ENCODE peak calls at places on chromosomes 5 and 9, in four cellular contexts. Q, R, I and D are unnamed samples.

GRCh38 chr9:120764476-120764875 is 28.7 kb downstream of the FBXW2 start:
- DNase-seq in Q (no peak), R (no peak), I (no peak), D (no peak)

GRCh38 chr9:3856592-3856991 is 330.8 kb upstream of the RFX3 start:
- DNase-seq in Q (no peak), R (no peak), I (no peak), D (no peak)

GRCh38 chr5:136236479-136237083 is 43.6 kb upstream of the SMIM32 start:
- DNase-seq in Q (no peak), R (no peak), I (no peak), D (peak)

GRCh38 chr5:75466317-75466716 is 45.1 kb downstream of the CERT1 start:
- DNase-seq in Q (no peak), R (no peak), I (no peak), D (no peak)

GRCh38 chr5:66364186-66364585 is 220.1 kb downstream of the SREK1 start:
- DNase-seq in Q (no peak), R (no peak), I (no peak), D (no peak)

GRCh38 chr5:172074896-172075295 is 68.5 kb upstream of the FBXW11 start:
- DNase-seq in Q (no peak), R (no peak), I (peak), D (no peak)

GRCh38 chr9:99851028-99851822 is 29.5 kb downstream of the NR4A3 start:
- DNase-seq in Q (no peak), R (no peak), I (no peak), D (no peak)

GRCh38 chr5:141940695-141941271 is 17.1 kb downstream of the DELE1 start:
- DNase-seq in Q (no peak), R (no peak), I (peak), D (no peak)

GRCh38 chr9:16030513-16031185 is 477.8 kb downstream of the CCDC171 start:
- DNase-seq in Q (no peak), R (no peak), I (peak), D (peak)

GRCh38 chr9:117094493-117094892 is 320.4 kb downstream of the ASTN2 start:
- DNase-seq in Q (no peak), R (no peak), I (peak), D (no peak)

GRCh38 chr5:179261301-179262125 is 83.7 kb downstream of the ADAMTS2 start:
- DNase-seq in Q (peak), R (peak), I (peak), D (no peak)

GRCh38 chr9:35948901-35949318 is 9.0 kb downstream of the OR2S2 start:
- DNase-seq in Q (no peak), R (no peak), I (no peak), D (no peak)

GRCh38 chr9:35944173-35944572 is 13.8 kb downstream of the OR2S2 start:
- DNase-seq in Q (no peak), R (no peak), I (no peak), D (no peak)

GRCh38 chr9:35948451-35948850 is 9.5 kb downstream of the OR2S2 start:
- DNase-seq in Q (no peak), R (no peak), I (no peak), D (no peak)

GRCh38 chr9:35942286-35942685 is 15.7 kb downstream of the OR2S2 start:
- DNase-seq in Q (no peak), R (no peak), I (no peak), D (no peak)

DNA sequence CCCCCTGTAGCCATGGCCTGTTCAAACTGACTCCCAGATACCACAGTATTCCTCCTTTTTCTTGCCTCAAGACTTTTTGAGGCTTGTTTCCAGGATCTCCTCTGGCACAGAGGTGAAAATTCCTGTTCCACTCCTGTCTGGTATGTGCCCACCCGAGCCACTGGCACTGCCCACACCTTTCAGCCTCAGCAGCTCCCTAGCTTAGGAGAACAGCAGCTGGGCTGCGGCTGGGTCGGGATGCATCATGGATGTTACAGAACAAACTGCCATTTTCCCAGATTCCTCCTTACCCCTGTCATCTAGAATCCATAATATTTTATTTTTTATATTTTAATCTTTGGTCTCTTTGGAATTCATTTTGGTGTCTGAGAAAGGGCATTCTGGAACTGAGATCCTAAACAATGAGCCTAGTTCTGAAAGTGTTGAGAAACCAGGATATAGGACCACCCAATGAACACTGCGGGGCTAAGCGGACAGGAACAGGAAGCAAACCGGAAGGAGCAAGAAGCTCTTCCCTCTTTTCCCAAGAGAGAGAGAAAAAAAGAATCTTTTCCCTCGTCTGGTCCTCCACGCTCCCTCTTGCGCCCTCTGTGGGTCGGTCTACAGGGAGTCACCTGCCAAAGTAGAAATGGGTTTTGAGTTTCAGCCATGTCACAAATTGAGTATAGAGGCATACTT is 12.5 kb downstream of the OR2S2 start:
- DNase-seq in Q (peak), R (peak), I (peak), D (no peak)
- H3K4me3 ChIP-seq in Q (peak), R (peak), I (no peak), D (peak)

GRCh38 chr9:69149321-69149807 is 24.7 kb upstream of the TJP2 start:
- DNase-seq in Q (no peak), R (no peak), I (peak), D (no peak)
- TF ChIP-seq CTCF in Q (no peak), R (no peak), I (peak), D (peak)

DNA sequence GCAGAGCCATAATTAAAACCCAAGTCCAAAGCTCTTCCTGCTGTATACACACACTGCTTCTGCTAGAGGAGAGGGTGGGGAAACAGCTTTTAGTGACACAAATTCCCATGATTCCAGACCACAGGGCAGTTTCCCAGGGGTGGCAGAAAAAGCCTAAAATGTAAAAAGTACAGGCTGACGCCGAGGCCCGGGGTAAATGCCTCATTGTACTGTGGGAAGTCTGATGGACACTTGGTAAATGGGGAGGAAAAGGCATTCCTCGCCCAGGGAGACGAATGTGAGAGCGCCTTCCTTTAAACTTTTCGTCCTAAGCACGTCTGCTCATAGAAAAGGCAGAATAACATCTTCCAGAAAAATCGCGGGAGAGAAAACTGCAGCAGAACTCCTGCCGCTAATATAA is 65.6 kb downstream of the DENND1A start:
- DNase-seq in Q (no peak), R (no peak), I (no peak), D (no peak)
- H3K4me3 ChIP-seq in Q (no peak), R (no peak), I (no peak), D (no peak)

GRCh38 chr5:174295736-174296481 is 250.4 kb downstream of the NSG2 start:
- DNase-seq in Q (no peak), R (no peak), I (no peak), D (no peak)
- TF ChIP-seq CTCF in Q (no peak), R (no peak), I (no peak), D (no peak)

DNA sequence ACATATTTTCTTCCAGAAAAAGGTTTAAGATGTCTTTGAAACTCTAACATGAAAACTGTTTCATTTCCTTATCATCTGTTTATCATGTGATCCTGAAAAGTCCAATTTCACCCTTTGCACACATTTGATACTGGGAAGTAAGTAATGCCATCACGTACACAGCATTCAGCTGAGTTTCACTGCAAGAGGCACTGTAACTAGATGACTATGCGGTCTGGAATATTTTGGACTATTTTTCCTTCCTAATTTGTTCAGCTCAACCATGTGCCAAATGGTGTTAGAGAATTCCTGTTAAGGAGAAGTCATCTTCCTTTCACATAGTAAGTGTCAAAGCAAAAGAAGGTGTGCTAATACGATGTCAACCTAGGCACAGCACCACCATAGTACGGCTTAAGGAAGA is 77.6 kb downstream of the GNAQ start:
- DNase-seq in Q (no peak), R (no peak), I (peak), D (no peak)
- H3K4me3 ChIP-seq in Q (no peak), R (no peak), I (no peak), D (no peak)

GRCh38 chr9:36487482-36488321 is 85.0 kb upstream of the MELK start:
- DNase-seq in Q (peak), R (peak), I (peak), D (no peak)
- TF ChIP-seq CTCF in Q (no peak), R (peak), I (no peak), D (no peak)

DNA sequence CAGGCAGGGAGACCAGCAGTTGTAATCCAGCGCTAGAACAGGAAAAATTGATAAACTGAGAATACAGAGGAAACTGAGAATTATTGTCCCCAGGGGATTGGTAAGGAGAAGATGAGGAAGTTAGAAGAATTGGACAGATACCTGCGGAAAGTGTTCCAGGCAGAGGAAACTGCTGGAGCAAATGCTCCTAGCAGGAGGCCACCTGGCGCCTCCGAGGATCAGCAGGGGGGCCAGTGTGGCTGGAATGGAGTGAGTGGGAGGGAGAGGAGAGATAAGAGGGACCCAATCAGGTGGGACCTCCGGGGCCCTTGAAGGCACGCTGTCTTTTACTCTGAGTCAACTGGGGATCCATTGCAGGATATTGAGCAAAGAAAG is 695 bp upstream of the ANXA6 start:
- DNase-seq in Q (no peak), R (no peak), I (no peak), D (no peak)
- H3K4me3 ChIP-seq in Q (peak), R (peak), I (peak), D (peak)

GRCh38 chr5:81856948-81857928 is 106.3 kb upstream of the SSBP2 start:
- DNase-seq in Q (peak), R (peak), I (no peak), D (no peak)
- TF ChIP-seq CTCF in Q (peak), R (peak), I (peak), D (peak)

DNA sequence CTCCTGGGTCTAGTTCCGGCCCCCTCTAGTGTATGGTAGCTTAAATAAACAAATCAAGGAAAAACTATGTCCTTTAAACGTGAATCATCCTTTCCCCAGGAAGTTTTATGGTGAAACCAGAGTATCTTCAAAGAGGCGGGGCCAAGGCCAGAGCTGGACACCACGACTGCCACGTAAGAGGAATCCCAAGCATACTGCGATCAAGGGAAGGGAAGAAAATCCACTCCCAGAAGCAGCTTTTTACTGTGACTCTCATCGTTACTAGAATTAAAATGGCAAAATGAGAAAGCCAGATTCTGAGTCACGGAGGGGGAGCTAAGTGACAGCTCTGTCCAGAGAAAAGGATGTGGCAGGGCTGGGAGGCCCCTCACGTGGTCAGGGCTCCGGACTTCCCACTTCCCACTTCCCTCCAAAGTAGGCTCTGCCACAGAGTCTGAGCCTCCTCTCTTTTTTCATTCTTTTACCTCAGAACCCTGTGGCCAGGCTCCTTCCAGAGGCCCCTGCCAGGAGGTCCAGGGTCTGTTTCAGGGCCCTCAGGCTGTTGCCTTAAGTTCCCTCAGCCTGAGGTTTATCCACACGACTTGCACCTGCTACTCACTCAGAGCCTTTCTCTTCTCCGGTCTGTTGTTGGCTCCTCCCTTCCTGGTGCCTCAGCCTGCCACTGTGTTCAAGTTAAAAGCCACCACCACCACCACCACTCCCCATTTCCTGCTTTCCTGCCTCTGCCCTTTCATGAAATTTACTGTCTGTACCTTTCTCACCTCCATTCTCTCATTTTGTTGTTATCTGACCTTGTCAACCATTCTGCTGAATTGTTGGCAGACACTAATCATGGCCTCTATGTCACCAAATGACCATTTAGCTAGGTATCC is 1.4 kb upstream of the GLRX start:
- DNase-seq in Q (no peak), R (peak), I (peak), D (peak)
- H3K4me3 ChIP-seq in Q (no peak), R (peak), I (peak), D (peak)

GRCh38 chr5:163005949-163006348 is 431.4 kb upstream of the CCNG1 start:
- DNase-seq in Q (no peak), R (no peak), I (no peak), D (no peak)
- TF ChIP-seq CTCF in Q (peak), R (no peak), I (no peak), D (peak)